ENCODE peak calls at places on chromosome 2, in five cellular contexts. One of them, this sample, is unnamed.
A peak's percentile ranks its signal among the peaks of the same experiment; 100 is the strongest.

GRCh38 chr2:8277921-8278571 is 403.8 kb upstream of the ID2 start:
- DNase-seq in left cardiac atrium: no peak
- DNase-seq in activated naive CD4-positive, alpha-beta T cell: no peak
- DNase-seq in A549: no peak
- DNase-seq in AML-193: no peak
- DNase-seq in this sample: no peak

GRCh38 chr2:130830538-130830937 is 6.2 kb upstream of the ARHGEF4 start:
- DNase-seq in left cardiac atrium: no peak
- DNase-seq in activated naive CD4-positive, alpha-beta T cell: no peak
- DNase-seq in A549: no peak
- DNase-seq in AML-193: no peak
- DNase-seq in this sample: no peak

GRCh38 chr2:5694016-5694690 is 2.0 kb downstream of the SOX11 start:
- DNase-seq in left cardiac atrium: no peak
- DNase-seq in activated naive CD4-positive, alpha-beta T cell: no peak
- DNase-seq in A549: no peak
- DNase-seq in AML-193: no peak
- DNase-seq in this sample: no peak

GRCh38 chr2:348517-348916 is 60.6 kb upstream of the ALKAL2 start:
- DNase-seq in left cardiac atrium: no peak
- DNase-seq in activated naive CD4-positive, alpha-beta T cell: no peak
- DNase-seq in A549: no peak
- DNase-seq in AML-193: no peak
- DNase-seq in this sample: no peak

GRCh38 chr2:31268344-31268743 is 34.4 kb downstream of the EHD3 start:
- DNase-seq in left cardiac atrium: no peak
- DNase-seq in activated naive CD4-positive, alpha-beta T cell: no peak
- DNase-seq in A549: no peak
- DNase-seq in AML-193: no peak
- DNase-seq in this sample: no peak

GRCh38 chr2:30625600-30626208 is 178.7 kb downstream of the LCLAT1 start:
- DNase-seq in left cardiac atrium: no peak
- DNase-seq in activated naive CD4-positive, alpha-beta T cell: no peak
- DNase-seq in A549: no peak
- DNase-seq in AML-193: no peak
- DNase-seq in this sample: no peak

GRCh38 chr2:217653240-217653639 is 349.6 kb downstream of the TNS1 start:
- DNase-seq in left cardiac atrium: peak; percentile 49
- DNase-seq in activated naive CD4-positive, alpha-beta T cell: no peak
- DNase-seq in A549: peak; percentile 91
- DNase-seq in AML-193: no peak
- DNase-seq in this sample: peak; percentile 37

GRCh38 chr2:44680983-44681481 is 260.5 kb upstream of the SIX3 start:
- DNase-seq in left cardiac atrium: no peak
- DNase-seq in activated naive CD4-positive, alpha-beta T cell: no peak
- DNase-seq in A549: no peak
- DNase-seq in AML-193: no peak
- DNase-seq in this sample: no peak

GRCh38 chr2:197838036-197838435 is 33.6 kb downstream of the PLCL1 start:
- DNase-seq in left cardiac atrium: no peak
- DNase-seq in activated naive CD4-positive, alpha-beta T cell: no peak
- DNase-seq in A549: no peak
- DNase-seq in AML-193: no peak
- DNase-seq in this sample: no peak

GRCh38 chr2:156930423-156930822 is 327.1 kb upstream of the GALNT5 start:
- DNase-seq in left cardiac atrium: no peak
- DNase-seq in activated naive CD4-positive, alpha-beta T cell: no peak
- DNase-seq in A549: no peak
- DNase-seq in AML-193: no peak
- DNase-seq in this sample: no peak

GRCh38 chr2:120471166-120471565 is 125.2 kb downstream of the INHBB start:
- DNase-seq in left cardiac atrium: no peak
- DNase-seq in activated naive CD4-positive, alpha-beta T cell: no peak
- DNase-seq in A549: no peak
- DNase-seq in AML-193: no peak
- DNase-seq in this sample: no peak

GRCh38 chr2:119387381-119388129 is 20.8 kb downstream of the DBI start:
- DNase-seq in left cardiac atrium: peak; percentile 78
- DNase-seq in activated naive CD4-positive, alpha-beta T cell: no peak
- DNase-seq in A549: peak; percentile 21
- DNase-seq in AML-193: peak; percentile 87
- DNase-seq in this sample: peak; percentile 40

GRCh38 chr2:229407170-229407569 is 136.1 kb upstream of the PID1 start:
- DNase-seq in left cardiac atrium: peak; percentile 58
- DNase-seq in activated naive CD4-positive, alpha-beta T cell: no peak
- DNase-seq in A549: peak; percentile 90
- DNase-seq in AML-193: no peak
- DNase-seq in this sample: peak; percentile 70

GRCh38 chr2:147543056-147543455 is 301.8 kb upstream of the ACVR2A start:
- DNase-seq in left cardiac atrium: no peak
- DNase-seq in activated naive CD4-positive, alpha-beta T cell: no peak
- DNase-seq in A549: no peak
- DNase-seq in AML-193: no peak
- DNase-seq in this sample: no peak

GRCh38 chr2:113886479-113887383 is 3.2 kb upstream of the ACTR3 start:
- DNase-seq in left cardiac atrium: peak; percentile 56
- DNase-seq in activated naive CD4-positive, alpha-beta T cell: no peak
- DNase-seq in A549: peak; percentile 68
- DNase-seq in AML-193: peak; percentile 91
- DNase-seq in this sample: peak; percentile 35

GRCh38 chr2:96501471-96501874 is 3.7 kb downstream of the NEURL3 start:
- DNase-seq in left cardiac atrium: no peak
- DNase-seq in activated naive CD4-positive, alpha-beta T cell: no peak
- DNase-seq in A549: no peak
- DNase-seq in AML-193: no peak
- DNase-seq in this sample: peak; percentile 36

GRCh38 chr2:206275274-206276160 is 1.1 kb downstream of the ZDBF2 start:
- DNase-seq in left cardiac atrium: no peak
- DNase-seq in activated naive CD4-positive, alpha-beta T cell: no peak
- DNase-seq in A549: peak; percentile 59
- DNase-seq in AML-193: no peak
- DNase-seq in this sample: no peak

GRCh38 chr2:186348200-186348599 is 137.9 kb upstream of the ZC3H15 start:
- DNase-seq in left cardiac atrium: no peak
- DNase-seq in activated naive CD4-positive, alpha-beta T cell: no peak
- DNase-seq in A549: no peak
- DNase-seq in AML-193: no peak
- DNase-seq in this sample: no peak

GRCh38 chr2:120819720-120820210 is 84.1 kb downstream of the GLI2 start:
- DNase-seq in left cardiac atrium: no peak
- DNase-seq in activated naive CD4-positive, alpha-beta T cell: no peak
- DNase-seq in A549: no peak
- DNase-seq in AML-193: no peak
- DNase-seq in this sample: no peak

GRCh38 chr2:26619096-26619495 is 22.1 kb downstream of the CIB4 start:
- DNase-seq in left cardiac atrium: no peak
- DNase-seq in activated naive CD4-positive, alpha-beta T cell: no peak
- DNase-seq in A549: no peak
- DNase-seq in AML-193: no peak
- DNase-seq in this sample: no peak

GRCh38 chr2:28627722-28628480 is 123.7 kb upstream of the PPP1CB start:
- DNase-seq in left cardiac atrium: no peak
- DNase-seq in activated naive CD4-positive, alpha-beta T cell: no peak
- DNase-seq in A549: no peak
- DNase-seq in AML-193: no peak
- DNase-seq in this sample: no peak

GRCh38 chr2:241573741-241574140 is 15.2 kb downstream of the BOK start:
- DNase-seq in left cardiac atrium: no peak
- DNase-seq in activated naive CD4-positive, alpha-beta T cell: no peak
- DNase-seq in A549: no peak
- DNase-seq in AML-193: no peak
- DNase-seq in this sample: no peak

GRCh38 chr2:13046557-13047165 is 329.9 kb downstream of the TRIB2 start:
- DNase-seq in left cardiac atrium: no peak
- DNase-seq in activated naive CD4-positive, alpha-beta T cell: no peak
- DNase-seq in A549: peak; percentile 9
- DNase-seq in AML-193: no peak
- DNase-seq in this sample: no peak

GRCh38 chr2:28654286-28654980 is 97.2 kb upstream of the PPP1CB start:
- DNase-seq in left cardiac atrium: no peak
- DNase-seq in activated naive CD4-positive, alpha-beta T cell: no peak
- DNase-seq in A549: no peak
- DNase-seq in AML-193: no peak
- DNase-seq in this sample: no peak

GRCh38 chr2:228777855-228778355 is 493.2 kb downstream of the PID1 start:
- DNase-seq in left cardiac atrium: no peak
- DNase-seq in activated naive CD4-positive, alpha-beta T cell: no peak
- DNase-seq in A549: no peak
- DNase-seq in AML-193: no peak
- DNase-seq in this sample: no peak

GRCh38 chr2:37786854-37787253 is 115.4 kb upstream of the CDC42EP3 start:
- DNase-seq in left cardiac atrium: no peak
- DNase-seq in activated naive CD4-positive, alpha-beta T cell: no peak
- DNase-seq in A549: peak; percentile 31
- DNase-seq in AML-193: no peak
- DNase-seq in this sample: no peak

GRCh38 chr2:62221141-62221540 is 25.2 kb downstream of the B3GNT2 start:
- DNase-seq in left cardiac atrium: no peak
- DNase-seq in activated naive CD4-positive, alpha-beta T cell: no peak
- DNase-seq in A549: no peak
- DNase-seq in AML-193: no peak
- DNase-seq in this sample: no peak

GRCh38 chr2:119198267-119198840 is 25.3 kb upstream of the STEAP3 start:
- DNase-seq in left cardiac atrium: no peak
- DNase-seq in activated naive CD4-positive, alpha-beta T cell: no peak
- DNase-seq in A549: no peak
- DNase-seq in AML-193: no peak
- DNase-seq in this sample: no peak

GRCh38 chr2:25979006-25979405 is 3.3 kb downstream of the KIF3C start:
- DNase-seq in left cardiac atrium: no peak
- DNase-seq in activated naive CD4-positive, alpha-beta T cell: no peak
- DNase-seq in A549: no peak
- DNase-seq in AML-193: no peak
- DNase-seq in this sample: no peak

GRCh38 chr2:206084468-206084869 is 1.5 kb downstream of the INO80D start:
- DNase-seq in left cardiac atrium: peak; percentile 72
- DNase-seq in activated naive CD4-positive, alpha-beta T cell: no peak
- DNase-seq in A549: peak; percentile 85
- DNase-seq in AML-193: peak; percentile 5
- DNase-seq in this sample: peak; percentile 53

GRCh38 chr2:8573234-8573941 is 108.5 kb upstream of the ID2 start:
- DNase-seq in left cardiac atrium: no peak
- DNase-seq in activated naive CD4-positive, alpha-beta T cell: no peak
- DNase-seq in A549: no peak
- DNase-seq in AML-193: no peak
- DNase-seq in this sample: no peak

GRCh38 chr2:99158599-99158998 is 3.8 kb downstream of the LIPT1 start:
- DNase-seq in left cardiac atrium: no peak
- DNase-seq in activated naive CD4-positive, alpha-beta T cell: no peak
- DNase-seq in A549: no peak
- DNase-seq in AML-193: no peak
- DNase-seq in this sample: no peak

This sample was measured in Calu3.